ENCODE peak calls at places on chromosomes 5 and 9, in nine cellular contexts. G is left ventricle myocardium inferior; C is uterus; R is Peyer's patch; E is fibroblast of lung; Q is CD4-positive, CD25-positive, alpha-beta regulatory T cell; L is thoracic aorta; S is colonic mucosa; X is neural progenitor cell. D is an unnamed sample. For H3K9me3 and H3K36me3, the result is how much of the 10 kb centered on the place peaks cover.

GRCh38 chr9:92138157-92138959 is 23.1 kb upstream of the SPTLC1 start:
- DNase-seq in C (peak), E (peak), R (peak), X (peak), S (peak), G (peak), L (no peak), Q (peak), D (no peak)

GRCh38 chr5:10427201-10427600 is 14.5 kb upstream of the ROPN1L start:
- DNase-seq in S (no peak), Q (no peak), X (no peak), R (no peak), G (no peak), C (no peak), E (no peak), L (no peak), D (no peak)

GRCh38 chr5:155275214-155275613 is 261.7 kb downstream of the KIF4B start:
- DNase-seq in X (no peak), C (no peak), Q (no peak), G (no peak), R (no peak), L (no peak), E (no peak), S (no peak), D (no peak)

GRCh38 chr9:35680331-35681105 is 6.8 kb downstream of the CA9 start:
- DNase-seq in S (no peak), C (no peak), L (no peak), Q (no peak), G (no peak), R (peak), X (peak), E (peak), D (no peak)

GRCh38 chr5:74336286-74336685 is 304.2 kb downstream of the ENC1 start:
- DNase-seq in E (no peak), R (no peak), S (no peak), G (no peak), L (no peak), Q (no peak), X (peak), C (no peak), D (no peak)

GRCh38 chr5:157541452-157542118 is 34.0 kb downstream of the ADAM19 start:
- DNase-seq in X (no peak), S (no peak), C (no peak), L (no peak), R (no peak), E (no peak), G (no peak), Q (peak), D (no peak)

GRCh38 chr5:102296229-102296817 is at the start of gene SLCO4C1:
- DNase-seq in L (no peak), G (peak), R (peak), Q (peak), E (peak), S (peak), C (no peak), X (peak), D (no peak)

GRCh38 chr9:38125889-38126288 is 56.9 kb upstream of the SHB start:
- DNase-seq in Q (no peak), C (no peak), G (no peak), R (no peak), E (no peak), L (no peak), X (no peak), S (no peak), D (no peak)

GRCh38 chr5:122585111-122585415 is 189.8 kb upstream of the SNX2 start:
- DNase-seq in X (no peak), Q (no peak), G (no peak), R (no peak), E (no peak), L (no peak), S (no peak), C (no peak), D (no peak)

GRCh38 chr9:124694394-124695279 is 76.5 kb downstream of the NR6A1 start:
- DNase-seq in R (no peak), S (no peak), Q (no peak), E (peak), X (no peak), L (no peak), C (no peak), G (no peak), D (no peak)

GRCh38 chr5:73838901-73839300 is 212.9 kb downstream of the ARHGEF28 start:
- DNase-seq in S (no peak), L (no peak), X (no peak), R (no peak), C (no peak), G (no peak), E (no peak), Q (no peak), D (no peak)

GRCh38 chr9:85466834-85467233 is 274.9 kb downstream of the AGTPBP1 start:
- DNase-seq in Q (no peak), E (no peak), R (no peak), G (no peak), X (no peak), C (no peak), S (no peak), L (no peak), D (no peak)

GRCh38 chr5:67104859-67105258 is 91.7 kb downstream of the CD180 start:
- DNase-seq in E (no peak), Q (no peak), S (no peak), G (no peak), R (no peak), X (no peak), L (no peak), C (no peak), D (no peak)

GRCh38 chr9:16901589-16901988 is 31.1 kb upstream of the BNC2 start:
- DNase-seq in E (peak), Q (no peak), C (no peak), X (no peak), L (no peak), G (no peak), R (no peak), S (no peak), D (no peak)

GRCh38 chr5:132180134-132180745 is 47.4 kb downstream of the P4HA2 start:
- DNase-seq in Q (no peak), L (no peak), G (no peak), C (no peak), S (peak), R (no peak), E (peak), X (peak), D (no peak)

GRCh38 chr5:92695123-92696084 is 885.6 kb downstream of the NR2F1-AS1 start:
- DNase-seq in R (no peak), L (no peak), G (no peak), Q (no peak), C (no peak), S (no peak), X (no peak), E (no peak), D (no peak)

GRCh38 chr9:134592018-134592818 is 49.4 kb upstream of the COL5A1 start:
- DNase-seq in C (peak), Q (no peak), G (peak), L (no peak), X (no peak), S (no peak), R (peak), E (peak), D (no peak)

GRCh38 chr9:138076650-138077009 is 199.0 kb downstream of the CACNA1B start:
- DNase-seq in Q (no peak), X (no peak), C (no peak), E (no peak), S (no peak), G (no peak), L (no peak), R (no peak), D (no peak)

GRCh38 chr9:138075496-138075895 is 197.9 kb downstream of the CACNA1B start:
- DNase-seq in S (no peak), G (no peak), C (no peak), Q (no peak), R (peak), E (no peak), L (no peak), X (no peak), D (peak)

GRCh38 chr9:138077126-138077525 is 199.5 kb downstream of the CACNA1B start:
- DNase-seq in R (peak), X (no peak), Q (no peak), G (no peak), C (no peak), E (no peak), S (no peak), L (no peak), D (peak)

GRCh38 chr9:138074516-138074915 is 196.9 kb downstream of the CACNA1B start:
- DNase-seq in C (no peak), G (no peak), R (peak), Q (no peak), L (no peak), S (no peak), E (no peak), X (no peak), D (peak)

DNA sequence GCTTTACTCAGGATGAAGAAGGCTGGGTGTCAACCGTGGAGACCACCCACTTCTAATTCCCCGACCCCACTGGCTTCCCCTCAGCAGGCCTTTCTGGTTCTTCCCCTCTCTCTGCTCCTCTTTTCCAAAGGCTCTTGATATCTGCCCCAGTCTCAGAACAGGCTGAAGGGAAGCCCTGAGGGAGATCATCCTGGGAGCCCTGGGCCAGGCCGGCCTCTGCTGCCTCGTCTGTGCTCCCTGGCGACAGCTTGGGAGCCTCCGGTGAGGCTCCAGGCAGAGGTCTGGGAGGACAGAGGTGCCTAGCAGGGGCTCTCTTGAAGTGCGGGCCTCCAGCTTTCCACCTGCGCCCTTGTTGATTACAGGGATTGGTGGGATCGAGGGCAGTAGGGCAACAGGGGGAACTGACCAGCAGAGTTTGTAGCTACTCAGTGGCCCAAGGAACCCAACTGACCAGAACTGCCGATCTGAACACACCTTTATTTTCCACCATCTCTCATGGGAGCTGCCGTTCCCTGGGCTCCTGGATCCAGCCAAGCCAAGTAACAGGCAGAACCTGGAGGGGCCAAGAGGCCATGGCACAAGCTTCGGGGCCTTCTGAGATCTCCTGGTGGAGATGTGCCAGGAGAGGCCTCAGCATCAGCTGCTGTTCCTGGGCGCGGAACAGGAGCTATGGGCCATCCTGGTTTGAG is 198.5 kb downstream of the CACNA1B start:
- DNase-seq in L (no peak), E (no peak), G (no peak), R (peak), X (no peak), Q (no peak), C (no peak), S (no peak), D (peak)
- H3K9me3 ChIP-seq in L (under half), E (under half), G (under half), R (under half), X (under half), Q (under half), C (under half), S (under half), D (under half)

GRCh38 chr9:137614631-137615386 is 4.0 kb upstream of the EHMT1 start:
- DNase-seq in S (no peak), E (no peak), L (no peak), G (no peak), C (no peak), R (no peak), Q (no peak), X (no peak), D (no peak)
- H3K36me3 ChIP-seq in S (under half), E (under half), L (under half), G (under half), C (under half), R (under half), Q (under half), X (under half), D (under half)

GRCh38 chr5:109006129-109006528 is 258.4 kb downstream of the FER start:
- DNase-seq in E (no peak), Q (no peak), R (no peak), G (no peak), L (no peak), S (no peak), C (no peak), X (no peak), D (no peak)
- H3K9me3 ChIP-seq in E (under half), Q (under half), R (under half), G (under half), L (under half), S (under half), C (under half), X (under half), D (under half)

GRCh38 chr5:79621056-79621455 is 8.8 kb downstream of the TENT2 start:
- DNase-seq in L (no peak), C (no peak), E (peak), X (no peak), S (no peak), R (no peak), G (no peak), Q (no peak), D (no peak)

GRCh38 chr5:79617539-79617938 is 5.3 kb downstream of the TENT2 start:
- DNase-seq in R (no peak), E (no peak), G (no peak), Q (no peak), S (no peak), X (no peak), L (no peak), C (no peak), D (no peak)

DNA sequence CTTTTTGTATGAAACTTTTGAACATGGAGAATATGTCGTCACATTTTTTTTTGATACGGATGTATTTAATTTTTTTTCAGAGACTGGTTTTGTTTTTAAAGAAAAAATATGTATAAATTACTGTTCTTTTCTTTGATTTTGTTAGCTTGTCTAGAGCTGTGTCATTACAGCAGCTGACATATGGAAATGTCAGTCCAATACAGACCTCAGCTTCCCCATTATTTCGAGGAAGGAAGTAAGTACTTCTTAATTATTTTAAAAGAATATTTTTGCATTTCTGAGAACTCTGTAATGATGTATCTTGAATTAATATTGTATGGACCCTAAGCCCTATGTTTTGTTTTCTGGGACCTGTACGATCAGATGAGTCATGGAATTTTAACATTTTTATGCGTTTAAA is 7.6 kb downstream of the TENT2 start:
- DNase-seq in S (no peak), C (no peak), X (no peak), G (no peak), E (no peak), R (no peak), L (no peak), Q (no peak), D (no peak)
- H3K36me3 ChIP-seq in S (under half), C (under half), X (under half), G (half or more), E (under half), R (under half), L (under half), Q (half or more), D (half or more)

GRCh38 chr5:141100243-141100805 is at the start of gene PCDHB3:
- DNase-seq in G (peak), R (no peak), X (no peak), Q (no peak), S (no peak), E (peak), C (peak), L (no peak), D (no peak)

GRCh38 chr5:141095263-141095641 is 837 bp downstream of the PCDHB2 start:
- DNase-seq in E (no peak), S (no peak), X (no peak), Q (no peak), L (no peak), R (no peak), C (no peak), G (no peak), D (no peak)

DNA sequence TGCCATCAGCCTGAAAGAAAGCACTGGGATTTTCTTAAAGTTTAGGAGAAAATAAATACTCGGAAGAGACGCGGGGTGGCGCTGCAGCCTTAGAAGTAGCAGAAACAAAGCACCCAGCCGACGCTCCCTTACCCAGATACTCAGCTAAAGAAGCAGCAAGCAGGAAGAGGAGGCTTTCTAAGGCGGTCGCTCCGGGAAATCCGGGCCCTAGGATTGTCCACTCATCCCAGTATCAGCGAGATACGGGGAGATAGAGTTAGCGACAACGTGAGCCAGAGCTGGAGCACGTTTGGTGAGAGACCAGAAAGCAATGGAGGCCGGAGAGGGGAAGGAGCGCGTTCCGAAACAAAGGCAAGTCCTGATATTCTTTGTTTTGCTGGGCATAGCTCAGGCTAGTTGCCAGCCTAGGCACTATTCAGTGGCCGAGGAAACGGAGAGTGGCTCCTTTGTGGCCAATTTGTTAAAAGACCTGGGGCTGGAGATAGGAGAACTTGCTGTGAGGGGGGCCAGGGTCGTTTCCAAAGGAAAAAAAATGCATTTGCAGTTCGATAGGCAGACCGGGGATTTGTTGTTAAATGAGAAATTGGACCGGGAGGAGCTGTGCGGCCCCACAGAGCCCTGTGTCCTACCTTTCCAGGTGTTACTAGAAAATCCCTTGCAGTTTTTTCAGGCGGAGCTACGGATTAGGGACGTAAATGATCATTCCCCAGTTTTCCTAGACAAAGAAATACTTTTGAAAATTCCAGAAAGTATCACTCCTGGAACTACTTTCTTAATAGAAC is at the start of gene PCDHB2:
- DNase-seq in R (no peak), Q (no peak), X (peak), S (no peak), C (no peak), G (no peak), L (no peak), E (peak), D (no peak)
- H3K9me3 ChIP-seq in R (under half), Q (under half), X (under half), S (under half), C (under half), G (half or more), L (half or more), E (under half), D (under half)

GRCh38 chr9:133344979-133345378 is 3.0 kb downstream of the MED22 start:
- DNase-seq in E (no peak), C (no peak), G (no peak), X (no peak), R (no peak), L (no peak), S (no peak), Q (no peak), D (no peak)
- H3K36me3 ChIP-seq in E (under half), C (under half), G (half or more), X (under half), R (under half), L (half or more), S (under half), Q (under half), D (half or more)

GRCh38 chr5:166497705-166498104 is 1793.7 kb upstream of the WWC1 start:
- DNase-seq in G (no peak), Q (no peak), X (peak), C (no peak), E (no peak), L (no peak), S (no peak), R (no peak), D (no peak)

GRCh38 chr5:166488560-166488959 is 1802.9 kb upstream of the WWC1 start:
- DNase-seq in R (no peak), C (no peak), Q (no peak), L (no peak), G (no peak), S (no peak), E (no peak), X (no peak), D (no peak)

GRCh38 chr5:166493042-166493441 is 1798.4 kb upstream of the WWC1 start:
- DNase-seq in X (no peak), S (no peak), C (no peak), R (no peak), L (no peak), G (no peak), Q (no peak), E (no peak), D (no peak)

DNA sequence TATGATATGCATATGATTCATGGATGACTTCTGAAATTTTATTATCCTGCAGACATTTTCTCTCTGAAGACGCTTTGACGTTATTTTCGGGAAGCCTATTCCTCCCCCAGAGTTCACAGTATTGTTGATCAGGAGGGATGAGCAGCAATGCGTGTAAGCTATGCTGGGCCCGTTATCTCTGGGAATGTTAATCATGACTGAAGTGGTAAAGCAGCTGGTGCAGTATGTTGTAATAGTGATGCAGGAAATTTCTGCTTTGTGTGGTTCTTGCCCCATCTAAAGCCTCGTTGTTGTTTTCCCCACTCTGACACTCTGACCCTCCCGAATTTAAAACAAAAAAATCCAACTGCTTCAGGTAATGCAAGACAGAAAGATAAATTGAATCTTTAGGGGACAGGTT is 1797.8 kb upstream of the WWC1 start:
- DNase-seq in L (no peak), G (no peak), Q (no peak), S (no peak), X (no peak), C (no peak), R (no peak), E (no peak), D (no peak)
- H3K9me3 ChIP-seq in L (under half), G (under half), Q (under half), S (under half), X (under half), C (under half), R (under half), E (under half), D (under half)

GRCh38 chr5:139686919-139687421 is 38.8 kb downstream of the CXXC5 start:
- DNase-seq in R (no peak), X (no peak), Q (no peak), L (no peak), S (no peak), C (no peak), E (no peak), G (no peak), D (no peak)
- H3K36me3 ChIP-seq in R (under half), X (under half), Q (under half), L (under half), S (under half), C (under half), E (under half), G (under half), D (under half)

DNA sequence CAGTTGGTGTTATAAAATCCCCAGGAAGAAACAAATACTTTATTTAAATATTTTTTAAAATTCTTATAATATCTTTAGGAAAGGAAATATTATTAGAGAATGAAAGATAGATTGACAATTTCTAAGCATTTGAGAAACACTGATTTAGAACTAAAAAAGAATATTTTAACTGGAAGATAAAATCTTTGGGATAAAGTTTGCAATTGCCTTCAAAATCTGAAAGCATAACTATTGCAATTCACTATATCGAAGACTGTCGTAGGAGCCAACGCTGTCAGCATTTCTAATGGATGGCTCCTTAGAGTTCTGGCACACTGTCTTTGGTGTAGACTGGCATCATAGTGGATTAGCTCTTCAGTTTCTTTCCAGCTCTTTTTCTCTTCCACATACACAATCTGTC is 1561.3 kb downstream of the MAT2B start:
- DNase-seq in G (no peak), E (no peak), S (no peak), L (no peak), C (no peak), X (no peak), Q (no peak), R (no peak), D (no peak)
- H3K9me3 ChIP-seq in G (under half), E (under half), S (under half), L (under half), C (under half), X (under half), Q (under half), R (under half), D (under half)